ENCODE peak calls at places on chromosomes 3 and 15, in six cellular contexts. K, B, H, W, Z and F are unnamed samples.

GRCh38 chr3:108455212-108455705 is 55.1 kb downstream of the MYH15 start:
- DNase-seq in H (peak; percentile 21), K (no peak), W (no peak), Z (peak; percentile 54), B (no peak), F (no peak)

GRCh38 chr3:147411235-147411607 is 2.1 kb downstream of the ZIC1 start:
- DNase-seq in K (peak; percentile 52), H (no peak), B (no peak), W (no peak), Z (peak; percentile 84), F (peak; percentile 59)

GRCh38 chr15:50883903-50884302 is 24.6 kb upstream of the AP4E1 start:
- DNase-seq in Z (peak; percentile 50), H (peak; percentile 61), B (no peak), K (no peak), W (peak; percentile 27), F (no peak)

GRCh38 chr3:161222662-161223061 is 1.6 kb downstream of the NMD3 start:
- DNase-seq in B (no peak), Z (peak; percentile 44), W (no peak), H (peak; percentile 31), K (no peak), F (no peak)

GRCh38 chr3:15271785-15272381 is 60.5 kb downstream of the SH3BP5 start:
- DNase-seq in H (no peak), K (no peak), B (no peak), W (no peak), Z (no peak), F (no peak)

GRCh38 chr15:64897345-64897985 is 14.2 kb upstream of the ANKDD1A start:
- DNase-seq in K (no peak), Z (peak; percentile 89), B (no peak), W (peak; percentile 66), H (peak; percentile 49), F (no peak)

GRCh38 chr3:131223373-131224289 is 157.9 kb upstream of the NUDT16 start:
- DNase-seq in K (no peak), Z (no peak), W (no peak), B (no peak), H (peak; percentile 31), F (no peak)

GRCh38 chr3:73791356-73791755 is 166.6 kb upstream of the PDZRN3 start:
- DNase-seq in B (no peak), W (no peak), K (no peak), Z (peak; percentile 56), H (no peak), F (no peak)

GRCh38 chr3:139935071-139935865 is at the start of gene CLSTN2:
- DNase-seq in B (peak; percentile 92), K (peak; percentile 79), Z (peak; percentile 66), H (no peak), W (peak; percentile 88), F (peak; percentile 92)

GRCh38 chr3:155995525-155996370 is 124.6 kb upstream of the KCNAB1 start:
- DNase-seq in H (peak; percentile 67), K (peak; percentile 69), W (peak; percentile 58), B (peak; percentile 54), Z (peak; percentile 66), F (peak; percentile 56)

GRCh38 chr15:101042320-101042719 is 123.2 kb downstream of the LRRK1 start:
- DNase-seq in H (no peak), W (no peak), K (no peak), Z (no peak), B (no peak), F (no peak)

DNA sequence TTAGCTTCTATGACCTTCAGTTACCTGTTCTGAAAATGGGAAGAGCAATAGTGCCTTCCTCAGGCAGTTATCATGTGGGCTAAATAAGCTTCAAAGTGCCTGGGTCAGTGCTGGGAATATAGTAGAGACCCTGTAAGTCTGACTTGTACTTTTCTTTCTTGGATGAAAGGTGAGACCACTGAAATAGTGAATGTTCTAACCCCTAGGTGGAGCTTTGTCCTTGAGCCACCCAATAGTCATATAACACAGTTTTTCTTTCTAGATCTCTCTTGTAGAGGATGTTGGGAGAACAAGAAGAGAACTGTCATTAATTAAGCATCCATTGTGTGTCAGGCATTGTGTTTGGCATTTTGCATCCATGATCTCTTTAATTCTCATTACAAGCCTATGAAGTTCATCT is 13.0 kb upstream of the BFSP2 start:
- DNase-seq in B (no peak), H (no peak), W (no peak), Z (no peak), K (no peak), F (no peak)
- TF ChIP-seq EZH2phosphoT487 in B (no peak), H (no peak), W (no peak), Z (no peak), K (no peak), F (no peak)

DNA sequence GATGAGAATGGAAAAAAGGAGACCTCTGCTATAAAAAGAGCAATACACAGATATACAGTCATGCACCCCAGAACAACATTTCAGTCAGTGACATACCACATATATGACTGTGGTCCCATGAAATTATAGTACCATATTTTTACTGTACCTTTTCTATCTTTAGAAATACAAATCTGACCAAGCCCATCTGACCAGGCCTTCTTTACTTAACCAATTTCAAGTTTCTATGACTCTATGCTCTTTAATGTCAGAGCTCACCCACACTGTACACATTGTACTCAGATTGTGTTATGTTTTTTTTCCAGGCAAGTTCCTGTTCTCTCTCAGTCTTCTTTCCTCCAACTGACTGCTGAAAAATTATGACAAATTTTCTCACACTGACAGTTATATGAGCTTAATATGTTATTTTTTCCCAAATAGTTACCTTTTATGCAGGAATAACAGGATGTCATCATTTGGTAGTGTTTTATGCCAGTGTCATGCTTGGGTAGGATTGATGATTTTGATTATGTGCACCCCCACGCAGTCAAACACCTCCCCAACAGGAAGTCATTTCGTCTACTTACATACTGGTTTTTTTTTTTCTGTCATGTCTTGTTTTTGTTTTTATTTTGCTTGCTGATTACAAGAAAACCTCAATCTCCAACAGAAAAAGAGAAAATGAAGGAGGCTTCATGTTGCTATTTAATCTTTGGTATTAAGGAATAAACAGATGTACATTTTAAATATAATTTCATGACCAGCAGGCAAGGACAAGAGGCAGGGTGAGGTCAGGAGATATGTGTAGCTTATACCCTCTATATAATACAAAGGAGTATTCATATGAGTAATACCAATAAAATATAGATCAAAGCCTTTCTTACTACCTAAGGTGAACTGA is 8.2 kb upstream of the CBLB start:
- DNase-seq in Z (no peak), H (no peak), B (no peak), K (no peak), W (no peak), F (no peak)
- H3K27ac ChIP-seq in Z (peak overlapping the region; percentile 6), H (no peak overlapping the region), B (no peak overlapping the region), K (no peak overlapping the region), W (no peak overlapping the region), F (no peak overlapping the region)

GRCh38 chr3:63877737-63878393 is 14.2 kb downstream of the ATXN7 start:
- DNase-seq in K (no peak), W (no peak), B (no peak), Z (peak; percentile 74), H (no peak), F (no peak)
- H3K4me2 ChIP-seq in K (peak overlapping the region; percentile 44), W (no peak overlapping the region), B (peak overlapping the region; percentile 29), Z (no peak overlapping the region), H (no peak overlapping the region), F (no peak overlapping the region)

GRCh38 chr3:11020764-11021163 is 28.2 kb downstream of the SLC6A1 start:
- DNase-seq in H (no peak), Z (no peak), B (no peak), K (no peak), W (no peak), F (no peak)

GRCh38 chr3:11022115-11022514 is 29.6 kb downstream of the SLC6A1 start:
- DNase-seq in W (no peak), H (no peak), Z (no peak), B (no peak), K (no peak), F (no peak)

GRCh38 chr3:11019116-11019515 is 26.6 kb downstream of the SLC6A1 start:
- DNase-seq in K (no peak), Z (no peak), B (no peak), H (no peak), W (no peak), F (no peak)

GRCh38 chr3:11024181-11024580 is 31.6 kb downstream of the SLC6A1 start:
- DNase-seq in H (no peak), K (no peak), W (no peak), B (no peak), Z (no peak), F (no peak)

DNA sequence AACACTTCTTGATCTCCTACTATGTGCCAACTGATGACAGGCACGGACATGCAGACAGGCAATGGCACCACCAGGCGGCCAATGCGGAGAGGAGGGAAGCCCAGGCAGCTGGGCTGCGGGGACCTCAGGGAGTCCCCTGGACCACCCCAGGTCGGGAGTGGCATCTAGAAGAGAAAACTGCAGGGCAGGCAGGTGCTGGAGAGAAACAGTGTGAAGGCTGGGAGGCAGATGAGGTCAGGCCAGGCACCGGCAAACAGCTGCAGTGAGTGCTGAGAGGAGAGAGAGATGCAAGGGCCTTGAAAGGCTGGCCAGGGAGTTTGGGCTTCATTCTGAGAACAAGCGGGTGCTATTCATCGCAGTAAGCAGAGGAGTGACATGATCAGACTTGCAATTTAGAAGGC is 29.1 kb downstream of the SLC6A1 start:
- DNase-seq in K (peak; percentile 39), H (no peak), Z (no peak), B (no peak), W (no peak), F (peak; percentile 33)
- TF ChIP-seq EZH2phosphoT487 in K (no peak), H (no peak), Z (no peak), B (no peak), W (no peak), F (no peak)

DNA sequence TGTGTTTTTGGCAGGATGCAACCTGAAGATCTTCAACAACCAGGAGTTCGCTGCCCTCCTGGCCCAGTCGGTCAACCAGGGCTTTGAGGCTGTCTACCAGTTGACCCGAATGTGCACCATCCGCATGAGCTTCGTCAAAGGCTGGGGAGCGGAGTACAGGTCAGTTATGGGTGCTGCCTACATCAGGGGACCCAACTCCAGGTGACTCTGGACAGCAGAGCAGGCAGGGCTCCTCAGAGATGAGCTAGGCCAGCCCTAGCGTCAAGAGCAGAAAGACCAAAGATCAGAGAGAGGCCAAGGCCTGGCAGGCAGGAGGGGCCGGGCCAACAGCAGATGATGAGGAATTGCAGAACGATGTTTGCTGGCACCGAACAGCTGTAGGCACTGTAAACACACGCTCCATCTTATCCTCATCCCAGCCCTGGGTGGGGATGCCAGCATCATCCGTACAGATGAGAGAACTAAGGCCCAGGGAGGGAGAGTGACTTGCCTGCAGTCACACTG is 67.1 kb downstream of the AAGAB start:
- DNase-seq in H (no peak), K (no peak), W (no peak), Z (peak; percentile 59), B (peak; percentile 13), F (no peak)
- H3K27ac ChIP-seq in H (no peak overlapping the region), K (no peak overlapping the region), W (no peak overlapping the region), Z (peak overlapping the region; percentile 93), B (peak overlapping the region; percentile 85), F (no peak overlapping the region)